ENCODE peak calls at places on chromosomes 2 and 18, in five cellular contexts. M, J, S, W and H are unnamed samples.

GRCh38 chr2:109659356-109660045 is 45.3 kb downstream of the SOWAHC start:
- DNase-seq in J (peak; percentile 30), M (no peak), S (no peak), W (no peak), H (no peak)

GRCh38 chr2:23669413-23670244 is 257.3 kb downstream of the ATAD2B start:
- DNase-seq in J (no peak), W (peak; percentile 48), S (no peak), M (peak; percentile 89), H (no peak)

GRCh38 chr18:57915848-57916596 is 112.9 kb upstream of the ATP8B1 start:
- DNase-seq in M (no peak), J (peak; percentile 79), W (peak; percentile 38), S (peak; percentile 9), H (no peak)

GRCh38 chr2:171814883-171815282 is 79.2 kb downstream of the SLC25A12 start:
- DNase-seq in J (peak; percentile 50), S (no peak), W (no peak), M (no peak), H (no peak)

GRCh38 chr18:8949206-8949605 is 153.3 kb upstream of the NDUFV2 start:
- DNase-seq in W (no peak), M (no peak), S (no peak), J (peak; percentile 17), H (no peak)

GRCh38 chr2:9250498-9251153 is 44.0 kb downstream of the ASAP2 start:
- DNase-seq in M (no peak), S (no peak), J (no peak), W (no peak), H (no peak)

GRCh38 chr2:85503611-85504433 is 35.1 kb upstream of the MAT2A start:
- DNase-seq in J (peak; percentile 33), M (no peak), W (no peak), S (no peak), H (no peak)

GRCh38 chr2:74816540-74817331 is 17.2 kb upstream of the HK2 start:
- DNase-seq in J (no peak), M (no peak), S (no peak), W (no peak), H (no peak)

GRCh38 chr2:136117391-136117841 is 533 bp downstream of the CXCR4 start:
- DNase-seq in M (peak; percentile 63), S (peak; percentile 71), W (peak; percentile 35), J (peak; percentile 48), H (no peak)

GRCh38 chr2:183490930-183491329 is 366.7 kb downstream of the NUP35 start:
- DNase-seq in W (no peak), S (no peak), M (peak; percentile 62), J (no peak), H (no peak)

GRCh38 chr2:68971591-68972231 is 2.7 kb upstream of the GKN1 start:
- DNase-seq in M (no peak), J (no peak), S (no peak), W (no peak), H (no peak)

GRCh38 chr2:127559454-127559853 is 24.0 kb downstream of the MYO7B start:
- DNase-seq in J (no peak), W (no peak), S (no peak), M (no peak), H (no peak)

GRCh38 chr2:127561371-127561770 is 25.9 kb downstream of the MYO7B start:
- DNase-seq in M (no peak), J (no peak), S (no peak), W (no peak), H (no peak)

GRCh38 chr2:127560929-127561275 is 25.4 kb downstream of the MYO7B start:
- DNase-seq in J (no peak), S (no peak), M (no peak), W (no peak), H (no peak)

GRCh38 chr2:127558911-127559310 is 23.4 kb downstream of the MYO7B start:
- DNase-seq in S (no peak), W (no peak), M (no peak), J (no peak), H (no peak)

GRCh38 chr2:127560201-127560928 is 24.9 kb downstream of the MYO7B start:
- DNase-seq in S (no peak), M (no peak), J (no peak), W (no peak), H (no peak)
- TF ChIP-seq CTCF in S (no peak), M (no peak), J (no peak), W (no peak), H (no peak)

GRCh38 chr2:126877041-126877440 is 21.6 kb upstream of the TEX51 start:
- DNase-seq in M (no peak), W (no peak), S (no peak), J (no peak), H (no peak)
- TF ChIP-seq CTCF in M (no peak), W (no peak), S (no peak), J (no peak), H (no peak)

DNA sequence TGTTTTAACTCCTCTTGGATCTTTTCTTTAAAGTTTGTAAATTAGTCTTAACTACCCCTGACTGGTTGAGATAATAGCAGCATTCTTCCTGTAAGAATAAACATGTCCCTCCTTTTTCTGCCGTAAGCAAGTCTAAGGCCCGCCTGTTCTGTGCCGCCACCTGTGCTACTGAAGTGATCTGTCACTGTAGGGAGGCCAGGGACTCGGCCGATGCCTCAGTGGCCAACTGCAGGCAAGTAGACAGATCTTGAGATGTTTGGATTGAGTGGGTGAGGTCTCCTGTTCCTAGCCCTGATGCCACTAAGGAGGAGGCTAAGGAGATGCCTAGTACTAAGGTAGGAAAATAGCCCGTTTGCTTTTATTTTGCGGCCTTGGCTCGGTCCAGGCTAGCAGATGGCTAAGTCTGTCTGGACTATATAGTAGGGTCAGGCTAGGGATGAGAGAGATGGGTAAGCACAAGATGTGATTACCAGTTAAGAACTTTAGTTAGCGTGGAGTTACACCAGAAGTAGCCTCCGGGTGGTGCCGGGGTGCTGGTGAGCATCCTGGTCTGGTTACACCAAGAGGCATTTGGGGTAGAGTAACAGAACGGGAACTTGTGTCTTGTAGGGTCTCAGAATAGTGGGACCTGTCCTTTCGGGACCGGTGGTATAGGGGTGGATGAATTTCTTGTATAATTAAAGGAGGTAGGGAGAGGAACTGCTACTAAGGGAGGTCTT is 584.2 kb downstream of the SUCLG1 start:
- DNase-seq in M (no peak), W (no peak), S (no peak), J (peak; percentile 13), H (no peak)
- TF ChIP-seq CTCF in M (no peak), W (no peak), S (no peak), J (peak; percentile 7), H (no peak)

DNA sequence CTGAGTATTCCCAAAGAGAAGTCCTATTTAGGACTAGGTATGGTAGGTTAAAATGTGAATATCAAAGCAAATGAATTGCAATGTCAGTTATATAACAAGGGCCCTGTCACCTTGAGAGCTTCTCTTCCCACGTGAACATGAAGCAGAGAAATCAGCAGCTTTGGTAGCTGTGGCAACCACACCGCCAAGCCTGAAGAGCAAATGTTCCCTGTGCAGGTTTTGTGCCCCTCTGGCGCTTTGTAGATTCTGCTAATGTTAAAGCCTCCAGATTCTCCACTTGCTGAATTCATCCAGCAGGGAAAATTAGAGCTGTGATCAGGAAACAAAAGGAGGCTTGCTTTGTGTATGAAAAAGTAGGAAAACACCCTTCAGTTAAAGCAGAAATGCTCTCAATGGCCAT is 322.6 kb downstream of the RBM43 start:
- DNase-seq in S (no peak), M (no peak), J (no peak), W (no peak), H (no peak)
- TF ChIP-seq CTCF in S (no peak), M (no peak), J (no peak), W (no peak), H (no peak)

DNA sequence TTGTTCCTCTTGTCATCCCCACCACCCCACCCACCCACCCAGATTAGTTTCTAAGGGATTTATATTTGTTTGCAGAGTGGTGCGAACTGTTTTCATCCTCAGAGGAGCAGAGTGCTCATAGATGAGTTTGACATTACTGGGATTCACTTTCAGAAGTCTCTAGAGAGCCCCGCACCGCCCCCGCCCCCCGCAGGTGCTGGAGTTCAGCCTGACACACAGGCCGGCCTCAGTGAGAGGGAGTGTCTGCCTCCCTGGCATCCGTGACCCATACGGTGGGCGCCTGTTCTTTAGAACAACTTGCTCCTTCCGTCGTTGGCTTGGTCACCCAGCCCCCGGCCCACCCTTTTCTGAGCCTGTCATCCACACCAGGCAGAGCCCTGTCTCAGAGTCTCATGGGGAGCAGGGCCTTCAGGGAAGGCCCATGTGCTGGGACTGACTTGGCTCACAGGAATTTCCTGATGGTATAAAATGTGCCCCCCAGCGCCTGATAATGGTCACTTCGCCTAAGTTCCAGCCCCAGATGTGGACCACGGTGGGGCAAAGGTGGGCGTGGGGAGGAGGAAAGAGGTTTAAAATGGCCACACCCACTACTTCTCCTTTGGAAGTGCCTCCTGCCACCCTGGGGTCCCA is 44.3 kb downstream of the HPCAL1 start:
- DNase-seq in J (no peak), W (no peak), M (peak; percentile 43), S (no peak), H (no peak)
- TF ChIP-seq CTCF in J (no peak), W (no peak), M (no peak), S (no peak), H (no peak)

DNA sequence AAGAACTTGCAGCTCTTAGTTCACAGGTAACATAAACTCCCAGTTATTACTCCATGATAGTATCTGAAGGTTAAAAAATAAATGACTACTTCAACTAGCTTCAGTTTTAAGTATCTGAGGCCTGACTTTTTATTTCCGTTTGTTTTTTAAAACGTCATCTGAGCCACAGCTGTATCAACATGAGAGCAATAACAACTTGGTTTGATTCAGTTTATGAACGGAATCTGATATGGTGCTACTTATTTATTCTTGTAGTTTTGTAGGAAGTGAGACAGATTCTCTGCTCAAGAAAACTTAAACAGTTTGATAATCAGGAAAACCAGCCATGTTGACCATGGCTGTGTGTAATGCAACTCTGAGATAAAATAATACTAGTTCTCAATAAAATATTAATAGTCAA is 34.9 kb downstream of the NAB1 start:
- DNase-seq in J (no peak), W (no peak), M (no peak), S (no peak), H (no peak)
- TF ChIP-seq CTCF in J (no peak), W (no peak), M (no peak), S (no peak), H (no peak)

DNA sequence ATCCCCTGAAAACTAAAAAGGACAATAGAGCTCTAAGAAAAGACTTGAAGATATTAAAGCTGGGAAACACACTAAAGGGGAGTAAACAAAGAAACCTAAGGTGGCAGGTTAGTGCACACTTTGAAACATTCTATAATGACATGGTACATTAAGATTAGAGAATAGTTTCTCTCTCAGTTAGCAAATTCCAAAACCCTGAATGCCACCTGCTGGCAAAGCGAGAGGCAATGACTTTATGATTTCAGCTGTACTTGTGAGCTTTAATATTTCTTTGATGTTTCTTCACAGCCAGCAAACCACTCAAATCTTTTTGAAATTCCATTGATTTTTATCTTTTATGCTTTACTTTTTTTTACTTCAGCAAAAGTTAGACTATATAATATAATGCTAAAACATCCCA is 86.3 kb downstream of the LRP2 start:
- DNase-seq in W (no peak), S (no peak), M (no peak), J (no peak), H (no peak)
- TF ChIP-seq CTCF in W (no peak), S (peak; percentile 40), M (no peak), J (no peak), H (peak; percentile 50)

GRCh38 chr2:11028407-11028916 is 116.7 kb downstream of the KCNF1 start:
- DNase-seq in J (peak; percentile 49), S (no peak), M (no peak), W (no peak), H (no peak)
- TF ChIP-seq CTCF in J (peak; percentile 83), S (peak; percentile 28), M (peak; percentile 31), W (no peak), H (no peak)